ENCODE peak calls at places on chromosomes 16 and 17, in six cellular contexts. A is NB4, D is HepG2, J is endothelial cell of umbilical vein, T is GM12878, F is K562. X is an unnamed sample.

GRCh38 chr17:76408037-76408849 is 23.8 kb downstream of the SPHK1 start:
- DNase-seq in A (peak), D (peak), J (peak), T (no peak), F (peak), X (peak)

GRCh38 chr17:7940743-7941142 is 8.7 kb downstream of the CNTROB start:
- DNase-seq in A (no peak), D (no peak), J (no peak), T (no peak), F (no peak), X (no peak)

GRCh38 chr17:62718420-62718819 is 89.7 kb downstream of the MARCHF10 start:
- DNase-seq in A (no peak), D (no peak), J (no peak), T (no peak), F (no peak), X (no peak)

GRCh38 chr17:76844846-76845245 is 23.4 kb upstream of the MGAT5B start:
- DNase-seq in A (no peak), D (no peak), J (no peak), T (no peak), F (no peak), X (no peak)

GRCh38 chr16:70709961-70710360 is 24.1 kb upstream of the MTSS2 start:
- DNase-seq in A (no peak), D (no peak), J (peak), T (no peak), F (no peak), X (no peak)

GRCh38 chr17:8151641-8152111 is 528 bp downstream of the PER1 start:
- DNase-seq in A (peak), D (no peak), J (peak), T (no peak), F (no peak), X (no peak)

GRCh38 chr16:70679653-70680494 is 6.0 kb downstream of the MTSS2 start:
- DNase-seq in A (no peak), D (no peak), J (no peak), T (no peak), F (no peak), X (peak)

GRCh38 chr17:8162232-8162996 is at the start of gene VAMP2:
- DNase-seq in A (peak), D (no peak), J (peak), T (no peak), F (peak), X (peak)

GRCh38 chr17:49556183-49556943 is 19.3 kb upstream of the NXPH3 start:
- DNase-seq in A (peak), D (peak), J (peak), T (no peak), F (peak), X (peak)

GRCh38 chr17:46148247-46148646 is 45.0 kb downstream of the KANSL1 start:
- DNase-seq in A (no peak), D (no peak), J (no peak), T (no peak), F (no peak), X (no peak)

GRCh38 chr16:88971371-88972097 is 5.5 kb downstream of the CBFA2T3 start:
- DNase-seq in A (no peak), D (no peak), J (no peak), T (peak), F (no peak), X (no peak)

GRCh38 chr16:67940436-67941089 is 3.4 kb downstream of the LCAT start:
- DNase-seq in A (no peak), D (no peak), J (no peak), T (no peak), F (no peak), X (no peak)

GRCh38 chr16:3027488-3027795 is 3.6 kb downstream of the THOC6 start:
- DNase-seq in A (no peak), D (no peak), J (no peak), T (no peak), F (no peak), X (no peak)

GRCh38 chr17:4645642-4646041 is 4.2 kb upstream of the ALOX15 start:
- DNase-seq in A (no peak), D (no peak), J (no peak), T (no peak), F (no peak), X (no peak)

GRCh38 chr17:4643676-4644075 is 2.2 kb upstream of the ALOX15 start:
- DNase-seq in A (no peak), D (peak), J (no peak), T (no peak), F (no peak), X (no peak)

GRCh38 chr17:4648741-4649140 is 7.3 kb upstream of the ALOX15 start:
- DNase-seq in A (peak), D (peak), J (no peak), T (no peak), F (no peak), X (no peak)
- TF ChIP-seq MYC in A (no peak), D (no peak), J (no peak), T (no peak), F (no peak), X (no peak)

DNA sequence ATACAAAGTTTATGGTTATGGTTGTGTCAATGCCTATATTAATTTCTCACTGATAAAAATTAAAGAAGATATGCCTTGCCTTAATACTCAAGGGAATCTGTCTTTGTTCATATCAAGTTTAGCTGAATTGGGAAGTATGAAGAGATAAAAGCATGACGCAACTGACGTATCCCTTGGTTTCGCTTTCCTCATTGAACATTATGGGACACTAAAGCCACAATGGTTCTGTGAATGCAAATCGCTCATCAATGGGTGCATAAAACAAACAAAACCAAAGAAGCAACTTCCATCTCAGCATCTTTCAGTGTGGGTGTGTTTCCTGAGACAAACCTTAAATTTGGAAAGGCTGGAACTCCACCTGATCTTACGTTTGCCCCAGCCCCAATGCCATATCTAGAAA is 108.2 kb downstream of the NPIPB5 start:
- DNase-seq in A (peak), D (no peak), J (no peak), T (no peak), F (no peak), X (no peak)
- TF ChIP-seq MYC in A (no peak), D (no peak), J (no peak), T (no peak), F (no peak), X (no peak)

GRCh38 chr16:12257926-12258561 is 281.5 kb downstream of the SNX29 start:
- DNase-seq in A (no peak), D (peak), J (no peak), T (no peak), F (peak), X (peak)
- TF ChIP-seq MYC in A (no peak), D (peak), J (no peak), T (no peak), F (no peak), X (no peak)

GRCh38 chr17:33434841-33435240 is 141.7 kb upstream of the ASIC2 start:
- DNase-seq in A (no peak), D (no peak), J (no peak), T (no peak), F (no peak), X (no peak)

GRCh38 chr17:33435716-33436301 is 142.7 kb upstream of the ASIC2 start:
- DNase-seq in A (no peak), D (no peak), J (no peak), T (no peak), F (no peak), X (no peak)

GRCh38 chr17:33438578-33438977 is 145.5 kb upstream of the ASIC2 start:
- DNase-seq in A (no peak), D (no peak), J (no peak), T (no peak), F (no peak), X (no peak)

GRCh38 chr17:33438136-33438535 is 145.0 kb upstream of the ASIC2 start:
- DNase-seq in A (peak), D (no peak), J (no peak), T (no peak), F (no peak), X (no peak)

DNA sequence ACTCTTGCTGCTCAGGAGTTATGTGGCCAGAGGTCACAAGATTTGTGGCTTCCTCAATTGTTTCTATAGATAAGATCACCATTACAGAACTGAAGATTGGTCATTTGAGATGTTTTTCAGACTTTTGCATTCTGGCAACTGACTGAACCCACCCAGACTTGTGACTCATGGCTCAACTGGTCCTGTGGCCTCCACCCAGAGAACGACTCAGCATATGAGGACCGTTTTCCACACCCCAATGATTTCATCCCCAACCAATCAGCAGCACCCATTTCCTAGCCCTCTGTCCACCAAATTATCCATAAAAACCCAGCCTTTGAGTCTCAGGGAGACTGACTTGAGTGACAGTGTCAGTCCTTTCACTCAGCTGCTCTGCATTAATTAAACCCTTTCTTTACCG is 143.2 kb upstream of the ASIC2 start:
- DNase-seq in A (peak), D (no peak), J (no peak), T (no peak), F (peak), X (no peak)
- TF ChIP-seq MYC in A (no peak), D (no peak), J (no peak), T (no peak), F (no peak), X (no peak)

GRCh38 chr16:23716484-23716883 is 3.5 kb upstream of the ERN2 start:
- DNase-seq in A (no peak), D (no peak), J (no peak), T (no peak), F (no peak), X (no peak)
- TF ChIP-seq MYC in A (no peak), D (no peak), J (no peak), T (no peak), F (no peak), X (no peak)

GRCh38 chr16:85134794-85135153 is 22.5 kb upstream of the CIBAR2 start:
- DNase-seq in A (no peak), D (no peak), J (no peak), T (no peak), F (peak), X (no peak)

GRCh38 chr16:85136213-85136704 is 24.0 kb upstream of the CIBAR2 start:
- DNase-seq in A (peak), D (no peak), J (no peak), T (peak), F (peak), X (no peak)

GRCh38 chr16:85138073-85138824 is 26.0 kb upstream of the CIBAR2 start:
- DNase-seq in A (no peak), D (no peak), J (no peak), T (no peak), F (no peak), X (no peak)

GRCh38 chr16:85137323-85138072 is 25.2 kb upstream of the CIBAR2 start:
- DNase-seq in A (no peak), D (peak), J (peak), T (no peak), F (peak), X (no peak)

GRCh38 chr16:85136705-85137322 is 24.5 kb upstream of the CIBAR2 start:
- DNase-seq in A (no peak), D (peak), J (no peak), T (no peak), F (no peak), X (peak)
- TF ChIP-seq MYC in A (no peak), D (peak), J (no peak), T (no peak), F (no peak), X (no peak)

DNA sequence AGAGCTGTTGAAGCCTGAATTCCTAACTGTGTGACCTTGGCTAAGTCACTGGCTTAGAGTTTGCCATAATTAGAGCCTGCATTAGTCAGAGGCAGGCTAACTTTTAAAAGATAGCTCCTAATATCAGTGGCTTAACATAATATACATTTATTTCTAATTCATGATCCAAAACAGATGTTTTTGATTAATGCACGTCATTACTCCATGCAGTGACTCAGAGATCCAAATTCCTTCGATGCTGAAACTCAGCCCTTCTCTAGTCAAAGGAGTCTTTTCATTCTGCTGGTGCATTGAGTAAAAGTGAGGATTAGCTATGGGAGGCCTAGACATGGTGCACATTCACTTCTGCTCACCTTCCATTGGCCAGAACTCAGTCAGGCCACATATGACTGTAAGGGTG is 49.8 kb downstream of the IRX3 start:
- DNase-seq in A (no peak), D (no peak), J (no peak), T (no peak), F (no peak), X (no peak)
- TF ChIP-seq MYC in A (no peak), D (no peak), J (no peak), T (no peak), F (no peak), X (no peak)

GRCh38 chr17:67571478-67571877 is 146.3 kb upstream of the NOL11 start:
- DNase-seq in A (no peak), D (no peak), J (no peak), T (no peak), F (no peak), X (no peak)

GRCh38 chr17:67566656-67567055 is 151.1 kb upstream of the NOL11 start:
- DNase-seq in A (no peak), D (no peak), J (no peak), T (no peak), F (no peak), X (no peak)

GRCh38 chr17:67570797-67571196 is 146.9 kb upstream of the NOL11 start:
- DNase-seq in A (no peak), D (no peak), J (no peak), T (no peak), F (no peak), X (no peak)

GRCh38 chr17:67568961-67569360 is 148.8 kb upstream of the NOL11 start:
- DNase-seq in A (no peak), D (no peak), J (no peak), T (no peak), F (no peak), X (no peak)

GRCh38 chr17:67569873-67570272 is 147.9 kb upstream of the NOL11 start:
- DNase-seq in A (peak), D (no peak), J (no peak), T (peak), F (no peak), X (no peak)
- TF ChIP-seq MYC in A (no peak), D (no peak), J (no peak), T (no peak), F (no peak), X (no peak)

GRCh38 chr17:82154881-82155331 is 56.9 kb upstream of the FASN start:
- DNase-seq in A (no peak), D (no peak), J (no peak), T (no peak), F (no peak), X (no peak)

GRCh38 chr17:82152556-82153294 is 54.7 kb upstream of the FASN start:
- DNase-seq in A (no peak), D (no peak), J (no peak), T (no peak), F (no peak), X (no peak)

GRCh38 chr17:82152114-82152513 is 54.1 kb upstream of the FASN start:
- DNase-seq in A (no peak), D (no peak), J (no peak), T (no peak), F (no peak), X (no peak)

GRCh38 chr17:82153745-82154375 is 55.8 kb upstream of the FASN start:
- DNase-seq in A (peak), D (peak), J (peak), T (no peak), F (peak), X (peak)

GRCh38 chr17:82153295-82153691 is 55.3 kb upstream of the FASN start:
- DNase-seq in A (no peak), D (no peak), J (no peak), T (no peak), F (no peak), X (no peak)
- TF ChIP-seq MYC in A (no peak), D (no peak), J (no peak), T (no peak), F (no peak), X (no peak)